ENCODE peak calls at places on chromosomes 2 and 18, in five cellular contexts. K is stimulated activated CD8-positive, alpha-beta memory T cell treated with anti-CD3 and anti-CD28 coated beads, Interleukin-12 subunit alpha, Interleukin-12 subunit beta, amount 100 ng/mL, for 1 hour; X is putamen; W is mesothelial cell of epicardium; M is amniotic stem cell. Y is an unnamed sample.
A peak's percentile ranks its signal among the peaks of the same experiment; 100 is the strongest.

GRCh38 chr2:219939647-219940046 is 312.2 kb downstream of the SLC4A3 start:
- DNase-seq in W (no peak), X (no peak), M (no peak), K (no peak), Y (no peak)

GRCh38 chr2:235754381-235755207 is 260.8 kb downstream of the AGAP1 start:
- DNase-seq in M (no peak), W (no peak), K (no peak), X (no peak), Y (no peak)

GRCh38 chr18:48193521-48194251 is 215.5 kb downstream of the ZBTB7C start:
- DNase-seq in K (no peak), M (no peak), W (no peak), X (no peak), Y (no peak)

GRCh38 chr2:120512321-120512710 is 166.4 kb downstream of the INHBB start:
- DNase-seq in W (no peak), K (no peak), X (no peak), M (no peak), Y (no peak)

GRCh38 chr2:108184421-108184820 is 55.3 kb upstream of the SULT1C3 start:
- DNase-seq in W (no peak), M (no peak), K (no peak), X (no peak), Y (no peak)

GRCh38 chr2:113171359-113172075 is 2.3 kb upstream of the PSD4 start:
- DNase-seq in X (no peak), M (no peak), W (no peak), K (no peak), Y (no peak)

GRCh38 chr2:104025296-104025695 is 828.6 kb upstream of the POU3F3 start:
- DNase-seq in W (no peak), M (no peak), X (no peak), K (no peak), Y (no peak)

GRCh38 chr2:35997488-35997887 is 358.1 kb upstream of the CRIM1 start:
- DNase-seq in K (no peak), X (no peak), W (no peak), M (no peak), Y (no peak)

GRCh38 chr2:201448701-201449100 is 2.6 kb downstream of the TRAK2 start:
- DNase-seq in K (peak; percentile 4), X (no peak), W (no peak), M (no peak), Y (no peak)

GRCh38 chr2:85413592-85414421 is 3.6 kb upstream of the CAPG start:
- DNase-seq in K (no peak), M (peak; percentile 27), X (no peak), W (peak; percentile 66), Y (no peak)

GRCh38 chr2:179936654-179937053 is 70.4 kb downstream of the CWC22 start:
- DNase-seq in K (no peak), X (no peak), M (no peak), W (no peak), Y (peak; percentile 3)

GRCh38 chr2:226838758-226839555 is 3.1 kb downstream of the RHBDD1 start:
- DNase-seq in K (no peak), X (no peak), M (no peak), W (no peak), Y (peak; percentile 35)

GRCh38 chr2:155310589-155310988 is 612.1 kb downstream of the KCNJ3 start:
- DNase-seq in K (no peak), M (no peak), X (peak; percentile 4), W (no peak), Y (no peak)

GRCh38 chr2:230326453-230327417 is at the start of gene SP140L:
- DNase-seq in M (peak; percentile 51), K (peak; percentile 61), W (no peak), X (peak; percentile 17), Y (peak; percentile 71)

GRCh38 chr2:106192752-106193490 is 1.2 kb downstream of the UXS1 start:
- DNase-seq in K (peak; percentile 11), W (no peak), M (no peak), X (no peak), Y (peak; percentile 19)

GRCh38 chr2:205321240-205321639 is 361.1 kb upstream of the NRP2 start:
- DNase-seq in X (no peak), K (no peak), W (no peak), M (no peak), Y (no peak)

Y was measured in germinal center.